ENCODE peak calls at places on chromosomes 7 and 10, in nine cellular contexts. Y is epithelial cell of esophagus; H is iPS-NIHi11; W is head of caudate nucleus; Z is stimulated activated CD8-positive, alpha-beta memory T cell treated with anti-CD3 and anti-CD28 coated beads, Interleukin-2, amount 100 ng/mL, for 1 hour; Q is NCI-H146; U is HTR-8/SVneo; I is hippocampal formation; L is fibroblast of the aortic adventitia. D is an unnamed sample.

GRCh38 chr10:79259834-79260233 is 87.4 kb upstream of the PPIF start:
- DNase-seq in Y (no peak), H (no peak), W (no peak), Z (no peak), Q (no peak), U (no peak), I (no peak), L (no peak), D (no peak)

GRCh38 chr7:34558026-34558425 is 100.0 kb upstream of the NPSR1 start:
- DNase-seq in Y (no peak), H (no peak), W (no peak), Z (no peak), Q (no peak), U (no peak), I (no peak), L (no peak), D (no peak)

GRCh38 chr7:151051108-151051507 is 2.8 kb downstream of the ASIC3 start:
- DNase-seq in Y (peak; percentile 84), H (peak; percentile 94), W (peak; percentile 55), Z (no peak), Q (peak; percentile 55), U (no peak), I (no peak), L (peak; percentile 65), D (peak; percentile 64)

GRCh38 chr10:97827778-97828291 is 21.8 kb upstream of the GOLGA7B start:
- DNase-seq in Y (peak; percentile 33), H (no peak), W (no peak), Z (no peak), Q (no peak), U (peak; percentile 45), I (no peak), L (peak; percentile 27), D (peak; percentile 31)

GRCh38 chr7:80842479-80842797 is 76.4 kb downstream of the SEMA3C start:
- DNase-seq in Y (no peak), H (no peak), W (no peak), Z (no peak), Q (no peak), U (no peak), I (no peak), L (no peak), D (no peak)

GRCh38 chr7:513521-514166 is 6.0 kb downstream of the PDGFA start:
- DNase-seq in Y (peak; percentile 47), H (no peak), W (no peak), Z (no peak), Q (no peak), U (no peak), I (no peak), L (no peak), D (peak; percentile 28)

GRCh38 chr10:34613491-34613890 is 201.6 kb downstream of the PARD3 start:
- DNase-seq in Y (no peak), H (no peak), W (no peak), Z (no peak), Q (peak; percentile 71), U (no peak), I (no peak), L (no peak), D (no peak)

GRCh38 chr7:152136623-152137022 is 111.1 kb downstream of the GALNT11 start:
- DNase-seq in Y (no peak), H (no peak), W (no peak), Z (no peak), Q (no peak), U (no peak), I (no peak), L (peak; percentile 32), D (no peak)

GRCh38 chr7:36648441-36648840 is 75.9 kb downstream of the AOAH start:
- DNase-seq in Y (peak; percentile 43), H (no peak), W (no peak), Z (no peak), Q (no peak), U (no peak), I (no peak), L (no peak), D (no peak)

GRCh38 chr7:116801092-116801710 is 61.2 kb upstream of the CAPZA2 start:
- DNase-seq in Y (peak; percentile 92), H (no peak), W (no peak), Z (no peak), Q (peak; percentile 14), U (no peak), I (no peak), L (peak; percentile 74), D (peak; percentile 91)

GRCh38 chr10:102113261-102113955 is 6.8 kb downstream of the LDB1 start:
- DNase-seq in Y (peak; percentile 96), H (no peak), W (no peak), Z (no peak), Q (no peak), U (no peak), I (no peak), L (no peak), D (no peak)

GRCh38 chr7:141700848-141701371 is 1.1 kb downstream of the DENND11 start:
- DNase-seq in Y (no peak), H (no peak), W (no peak), Z (no peak), Q (peak; percentile 36), U (no peak), I (no peak), L (no peak), D (peak; percentile 25)

GRCh38 chr7:101696-102376 is 90.5 kb upstream of the FAM20C start:
- DNase-seq in Y (peak; percentile 78), H (no peak), W (no peak), Z (no peak), Q (no peak), U (peak; percentile 90), I (no peak), L (peak; percentile 30), D (peak; percentile 93)

GRCh38 chr7:64869121-64869725 is 33.9 kb upstream of the ZNF273 start:
- DNase-seq in Y (no peak), H (peak; percentile 52), W (no peak), Z (no peak), Q (no peak), U (no peak), I (no peak), L (no peak), D (no peak)

GRCh38 chr10:113681533-113682470 is 2.1 kb downstream of the CASP7 start:
- DNase-seq in Y (no peak), H (no peak), W (no peak), Z (no peak), Q (no peak), U (no peak), I (no peak), L (peak; percentile 20), D (no peak)

GRCh38 chr7:141641876-141642275 is 60.1 kb downstream of the DENND11 start:
- DNase-seq in Y (no peak), H (no peak), W (no peak), Z (no peak), Q (no peak), U (no peak), I (no peak), L (no peak), D (no peak)

GRCh38 chr10:77030915-77031425 is 606.6 kb downstream of the KCNMA1 start:
- DNase-seq in Y (no peak), H (no peak), W (no peak), Z (no peak), Q (no peak), U (no peak), I (no peak), L (no peak), D (no peak)

D was measured in kidney tubule cell.